ENCODE peak calls at places on chromosomes 7 and 10, in four cellular contexts. H is fibroblast of pulmonary artery, D is HFF-Myc, A is fibroblast of the aortic adventitia. X is an unnamed sample.

GRCh38 chr7:19538036-19538435 is 170.8 kb downstream of the POLR1F start:
- DNase-seq in H (peak), D (no peak), A (peak), X (peak)

GRCh38 chr7:140923358-140924006 is 1.2 kb downstream of the BRAF start:
- DNase-seq in H (peak), D (no peak), A (peak), X (peak)

GRCh38 chr10:102450374-102451104 is 804 bp downstream of the C10orf95 start:
- DNase-seq in H (peak), D (no peak), A (peak), X (peak)

GRCh38 chr7:130566168-130566897 is 74.4 kb downstream of the MEST start:
- DNase-seq in H (peak), D (no peak), A (peak), X (peak)

GRCh38 chr7:32670105-32670504 is 174.8 kb downstream of the AVL9 start:
- DNase-seq in H (peak), D (no peak), A (peak), X (peak)

GRCh38 chr7:24781106-24781505 is 23.8 kb upstream of the GSDME start:
- DNase-seq in H (no peak), D (no peak), A (no peak), X (no peak)

GRCh38 chr7:152899004-152899403 is 139.5 kb downstream of the ACTR3B start:
- DNase-seq in H (no peak), D (no peak), A (no peak), X (no peak)

GRCh38 chr7:90629306-90629918 is 33.3 kb downstream of the CDK14 start:
- DNase-seq in H (peak), D (peak), A (peak), X (peak)

GRCh38 chr7:135801045-135801693 is 52.6 kb upstream of the FAM180A start:
- DNase-seq in H (peak), D (peak), A (peak), X (peak)

GRCh38 chr7:30302656-30303311 is 18.4 kb downstream of the ZNRF2 start:
- DNase-seq in H (no peak), D (no peak), A (no peak), X (no peak)

GRCh38 chr7:77383333-77383740 is 32.8 kb downstream of the GSAP start:
- DNase-seq in H (peak), D (no peak), A (peak), X (peak)

GRCh38 chr7:37656913-37657530 is 26.5 kb upstream of the GPR141 start:
- DNase-seq in H (no peak), D (no peak), A (no peak), X (no peak)

GRCh38 chr7:75614390-75614789 is 122.3 kb downstream of the SPDYE5 start:
- DNase-seq in H (no peak), D (no peak), A (no peak), X (no peak)

GRCh38 chr7:26280723-26281122 is 10.9 kb upstream of the SNX10 start:
- DNase-seq in H (no peak), D (no peak), A (no peak), X (no peak)

GRCh38 chr7:154409703-154410311 is 357.6 kb downstream of the DPP6 start:
- DNase-seq in H (peak), D (no peak), A (peak), X (peak)

GRCh38 chr10:97851341-97852001 is 1.8 kb downstream of the GOLGA7B start:
- DNase-seq in H (no peak), D (no peak), A (no peak), X (no peak)

GRCh38 chr7:121442845-121443244 is 46.7 kb upstream of the FAM3C start:
- DNase-seq in H (no peak), D (no peak), A (no peak), X (no peak)

GRCh38 chr7:16430133-16430532 is 8.8 kb upstream of the CRPPA start:
- DNase-seq in H (no peak), D (no peak), A (no peak), X (no peak)

GRCh38 chr10:103053659-103054581 is 135.8 kb downstream of the CNNM2 start:
- DNase-seq in H (peak), D (peak), A (peak), X (peak)

GRCh38 chr7:70776627-70777101 is 355.3 kb upstream of the GALNT17 start:
- DNase-seq in H (peak), D (no peak), A (no peak), X (no peak)

GRCh38 chr7:27100601-27101187 is 1.8 kb downstream of the HOXA2 start:
- DNase-seq in H (no peak), D (no peak), A (peak), X (no peak)

GRCh38 chr10:6350609-6351008 is 147.9 kb downstream of the PFKFB3 start:
- DNase-seq in H (no peak), D (no peak), A (no peak), X (no peak)

GRCh38 chr10:6349846-6350245 is 147.1 kb downstream of the PFKFB3 start:
- DNase-seq in H (no peak), D (no peak), A (no peak), X (no peak)

GRCh38 chr10:6346621-6347020 is 143.9 kb downstream of the PFKFB3 start:
- DNase-seq in H (no peak), D (no peak), A (no peak), X (no peak)

GRCh38 chr10:6347391-6347951 is 144.7 kb downstream of the PFKFB3 start:
- DNase-seq in H (no peak), D (no peak), A (no peak), X (peak)

DNA sequence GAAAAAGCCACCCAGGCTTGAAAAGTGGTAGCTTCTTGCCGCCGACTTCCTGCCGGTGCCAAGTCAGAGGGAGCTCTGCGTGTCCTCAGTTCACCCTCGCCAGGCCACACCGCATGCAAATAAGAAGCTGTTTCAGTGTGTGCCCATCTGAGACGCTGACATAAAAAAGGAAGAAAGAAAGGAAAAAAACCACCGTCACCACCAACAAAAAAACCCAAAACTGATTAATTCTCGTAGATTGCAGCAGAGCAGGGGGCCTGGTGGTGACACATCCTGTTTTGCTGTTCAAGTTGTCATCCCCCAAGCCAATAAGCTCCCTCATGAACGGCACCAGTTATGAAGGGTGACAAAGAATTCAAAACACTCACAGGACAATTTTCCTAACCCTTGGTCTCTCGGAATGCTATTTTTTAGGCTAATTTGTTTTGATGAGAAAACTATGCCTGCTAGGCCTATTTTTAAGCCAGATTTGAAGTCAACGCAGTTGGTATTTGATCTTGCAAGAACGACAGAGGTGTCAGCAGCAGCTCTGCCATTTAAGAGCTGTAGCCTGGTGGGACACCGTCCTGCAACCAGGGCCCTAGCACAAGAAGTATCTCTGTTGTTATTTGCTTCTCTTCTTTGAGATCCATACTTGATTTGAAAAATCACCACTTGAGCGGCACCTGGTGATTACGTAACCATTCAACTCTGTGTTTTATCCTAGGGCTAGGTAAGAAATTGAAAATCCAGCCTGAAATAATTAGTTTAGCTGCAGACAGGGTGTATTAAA is 145.5 kb downstream of the PFKFB3 start:
- DNase-seq in H (no peak), D (no peak), A (no peak), X (no peak)
- H3K4me3 ChIP-seq in H (no peak), D (no peak), A (no peak), X (no peak)

GRCh38 chr10:15824498-15824897 is 35.8 kb downstream of the MINDY3 start:
- DNase-seq in H (peak), D (no peak), A (peak), X (peak)
- TF ChIP-seq CTCF in H (peak), D (no peak), A (peak), X (peak)

DNA sequence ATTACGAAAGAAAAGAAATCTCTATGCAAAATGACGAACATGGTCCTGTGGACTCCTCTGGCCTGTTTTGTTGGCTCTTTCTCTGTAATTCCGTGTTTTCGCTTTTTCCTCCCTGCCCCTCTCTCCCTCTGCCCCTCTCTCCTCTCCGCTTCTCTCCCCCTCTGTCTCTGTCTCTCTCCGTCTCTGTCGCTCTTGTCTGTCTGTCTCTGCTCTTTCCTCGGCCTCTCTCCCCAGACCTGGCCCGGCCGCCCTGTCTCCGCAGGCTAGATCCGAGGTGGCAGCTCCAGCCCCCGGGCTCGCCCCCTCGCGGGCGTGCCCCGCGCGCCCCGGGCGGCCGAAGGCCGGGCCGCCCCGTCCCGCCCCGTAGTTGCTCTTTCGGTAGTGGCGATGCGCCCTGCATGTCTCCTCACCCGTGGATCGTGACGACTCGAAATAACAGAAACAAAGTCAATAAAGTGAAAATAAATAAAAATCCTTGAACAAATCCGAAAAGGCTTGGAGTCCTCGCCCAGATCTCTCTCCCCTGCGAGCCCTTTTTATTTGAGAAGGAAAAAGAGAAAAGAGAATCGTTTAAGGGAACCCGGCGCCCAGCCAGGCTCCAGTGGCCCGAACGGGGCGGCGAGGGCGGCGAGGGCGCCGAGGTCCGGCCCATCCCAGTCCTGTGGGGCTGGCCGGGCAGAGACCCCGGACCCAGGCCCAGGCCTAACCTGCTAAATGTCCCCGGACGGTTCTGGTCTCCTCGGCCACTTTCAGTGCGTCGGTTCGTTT is 83.5 kb upstream of the SLF2 start:
- DNase-seq in H (no peak), D (no peak), A (no peak), X (no peak)
- H3K4me3 ChIP-seq in H (no peak), D (no peak), A (peak), X (no peak)

GRCh38 chr10:119306514-119306951 is 99.2 kb downstream of the GRK5 start:
- DNase-seq in H (no peak), D (no peak), A (no peak), X (no peak)
- TF ChIP-seq CTCF in H (peak), D (no peak), A (peak), X (peak)

GRCh38 chr10:59088912-59089573 is 87.4 kb upstream of the PHYHIPL start:
- DNase-seq in H (no peak), D (no peak), A (no peak), X (no peak)
- H3K4me3 ChIP-seq in H (no peak), D (no peak), A (no peak), X (no peak)

DNA sequence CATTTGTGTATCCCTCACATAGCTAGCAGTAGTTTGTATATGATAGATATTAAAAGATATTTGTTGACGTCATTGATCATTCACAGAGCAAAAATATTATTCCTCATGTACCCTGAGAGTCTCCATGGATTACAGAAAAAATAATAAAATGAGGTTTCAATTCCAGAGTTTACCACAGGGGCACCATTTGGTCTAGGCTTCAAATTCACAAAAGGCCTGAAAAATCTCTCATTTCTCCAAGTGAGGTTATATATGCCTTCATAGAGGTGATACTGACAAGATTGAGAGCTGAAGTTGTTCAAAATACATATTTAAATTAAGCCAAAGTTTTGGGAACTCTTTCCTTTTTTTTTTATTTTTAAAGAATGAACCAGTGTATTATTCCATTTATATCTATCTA is 52.7 kb downstream of the TMEM26 start:
- DNase-seq in H (no peak), D (no peak), A (no peak), X (peak)
- TF ChIP-seq CTCF in H (peak), D (no peak), A (peak), X (no peak)